ENCODE peak calls at places on chromosomes 16 and 17, in nine cellular contexts. One of them, this sample, is unnamed.

GRCh38 chr17:6815775-6816174 is 15.8 kb downstream of the TEKT1 start:
- DNase-seq in type B pancreatic cell: no peak
- DNase-seq in fibroblast of the aortic adventitia: no peak
- DNase-seq in OCI-LY7: no peak
- DNase-seq in activated CD4-positive, alpha-beta T cell treated with anti-CD3 and anti-CD28 coated beads, Interleukin-2, amount 50 U/mL, for 1 hour: no peak
- DNase-seq in HuH-7.5: no peak
- DNase-seq in cardiac fibroblast: no peak
- DNase-seq in mucosa of descending colon: no peak
- DNase-seq in NCI-H1048: no peak
- DNase-seq in this sample: no peak

GRCh38 chr16:2473425-2473926 is 1.5 kb upstream of the TBC1D24 start:
- DNase-seq in OCI-LY7: peak
- DNase-seq in activated CD4-positive, alpha-beta T cell treated with anti-CD3 and anti-CD28 coated beads, Interleukin-2, amount 50 U/mL, for 1 hour: peak
- DNase-seq in type B pancreatic cell: no peak
- DNase-seq in NCI-H1048: no peak
- DNase-seq in fibroblast of the aortic adventitia: no peak
- DNase-seq in cardiac fibroblast: no peak
- DNase-seq in HuH-7.5: peak
- DNase-seq in mucosa of descending colon: peak
- DNase-seq in this sample: no peak

GRCh38 chr16:24075302-24075701 is 180.8 kb upstream of the CACNG3 start:
- DNase-seq in OCI-LY7: no peak
- DNase-seq in NCI-H1048: no peak
- DNase-seq in fibroblast of the aortic adventitia: no peak
- DNase-seq in activated CD4-positive, alpha-beta T cell treated with anti-CD3 and anti-CD28 coated beads, Interleukin-2, amount 50 U/mL, for 1 hour: no peak
- DNase-seq in mucosa of descending colon: no peak
- DNase-seq in type B pancreatic cell: no peak
- DNase-seq in cardiac fibroblast: no peak
- DNase-seq in HuH-7.5: no peak
- DNase-seq in this sample: no peak

GRCh38 chr16:61421111-61421510 is 615.1 kb downstream of the CDH8 start:
- DNase-seq in type B pancreatic cell: no peak
- DNase-seq in cardiac fibroblast: no peak
- DNase-seq in activated CD4-positive, alpha-beta T cell treated with anti-CD3 and anti-CD28 coated beads, Interleukin-2, amount 50 U/mL, for 1 hour: no peak
- DNase-seq in fibroblast of the aortic adventitia: no peak
- DNase-seq in OCI-LY7: no peak
- DNase-seq in mucosa of descending colon: no peak
- DNase-seq in HuH-7.5: no peak
- DNase-seq in NCI-H1048: no peak
- DNase-seq in this sample: no peak

GRCh38 chr17:79089720-79090502 is 15.3 kb downstream of the ENGASE start:
- DNase-seq in cardiac fibroblast: no peak
- DNase-seq in type B pancreatic cell: no peak
- DNase-seq in activated CD4-positive, alpha-beta T cell treated with anti-CD3 and anti-CD28 coated beads, Interleukin-2, amount 50 U/mL, for 1 hour: no peak
- DNase-seq in NCI-H1048: no peak
- DNase-seq in OCI-LY7: no peak
- DNase-seq in fibroblast of the aortic adventitia: no peak
- DNase-seq in HuH-7.5: no peak
- DNase-seq in mucosa of descending colon: no peak
- DNase-seq in this sample: no peak

GRCh38 chr17:3959295-3959899 is 4.8 kb downstream of the ATP2A3 start:
- DNase-seq in type B pancreatic cell: no peak
- DNase-seq in activated CD4-positive, alpha-beta T cell treated with anti-CD3 and anti-CD28 coated beads, Interleukin-2, amount 50 U/mL, for 1 hour: no peak
- DNase-seq in fibroblast of the aortic adventitia: peak
- DNase-seq in cardiac fibroblast: peak
- DNase-seq in mucosa of descending colon: peak
- DNase-seq in NCI-H1048: no peak
- DNase-seq in HuH-7.5: peak
- DNase-seq in OCI-LY7: no peak
- DNase-seq in this sample: peak

GRCh38 chr17:49299996-49300395 is 62.1 kb downstream of the ZNF652 start:
- DNase-seq in type B pancreatic cell: no peak
- DNase-seq in cardiac fibroblast: no peak
- DNase-seq in HuH-7.5: no peak
- DNase-seq in fibroblast of the aortic adventitia: no peak
- DNase-seq in NCI-H1048: no peak
- DNase-seq in activated CD4-positive, alpha-beta T cell treated with anti-CD3 and anti-CD28 coated beads, Interleukin-2, amount 50 U/mL, for 1 hour: no peak
- DNase-seq in OCI-LY7: no peak
- DNase-seq in mucosa of descending colon: no peak
- DNase-seq in this sample: no peak

GRCh38 chr17:63116967-63117366 is 150.9 kb downstream of the TANC2 start:
- DNase-seq in HuH-7.5: no peak
- DNase-seq in mucosa of descending colon: no peak
- DNase-seq in fibroblast of the aortic adventitia: peak
- DNase-seq in NCI-H1048: no peak
- DNase-seq in cardiac fibroblast: peak
- DNase-seq in activated CD4-positive, alpha-beta T cell treated with anti-CD3 and anti-CD28 coated beads, Interleukin-2, amount 50 U/mL, for 1 hour: no peak
- DNase-seq in OCI-LY7: no peak
- DNase-seq in type B pancreatic cell: no peak
- DNase-seq in this sample: no peak

GRCh38 chr16:84585886-84586285 is 32.0 kb downstream of the COTL1 start:
- DNase-seq in HuH-7.5: no peak
- DNase-seq in cardiac fibroblast: no peak
- DNase-seq in NCI-H1048: no peak
- DNase-seq in OCI-LY7: peak
- DNase-seq in mucosa of descending colon: peak
- DNase-seq in fibroblast of the aortic adventitia: no peak
- DNase-seq in type B pancreatic cell: no peak
- DNase-seq in activated CD4-positive, alpha-beta T cell treated with anti-CD3 and anti-CD28 coated beads, Interleukin-2, amount 50 U/mL, for 1 hour: no peak
- DNase-seq in this sample: no peak

GRCh38 chr17:77019955-77020379 is 120.8 kb upstream of the SEC14L1 start:
- DNase-seq in cardiac fibroblast: no peak
- DNase-seq in fibroblast of the aortic adventitia: peak
- DNase-seq in mucosa of descending colon: no peak
- DNase-seq in NCI-H1048: no peak
- DNase-seq in HuH-7.5: no peak
- DNase-seq in activated CD4-positive, alpha-beta T cell treated with anti-CD3 and anti-CD28 coated beads, Interleukin-2, amount 50 U/mL, for 1 hour: no peak
- DNase-seq in type B pancreatic cell: no peak
- DNase-seq in OCI-LY7: no peak
- DNase-seq in this sample: no peak

GRCh38 chr17:77708049-77708448 is 250.5 kb upstream of the TNRC6C start:
- DNase-seq in NCI-H1048: no peak
- DNase-seq in HuH-7.5: no peak
- DNase-seq in OCI-LY7: no peak
- DNase-seq in type B pancreatic cell: no peak
- DNase-seq in fibroblast of the aortic adventitia: no peak
- DNase-seq in activated CD4-positive, alpha-beta T cell treated with anti-CD3 and anti-CD28 coated beads, Interleukin-2, amount 50 U/mL, for 1 hour: no peak
- DNase-seq in cardiac fibroblast: no peak
- DNase-seq in mucosa of descending colon: no peak
- DNase-seq in this sample: no peak

GRCh38 chr16:35192993-35193392 is 1733.6 kb downstream of the TP53TG3F start:
- DNase-seq in type B pancreatic cell: no peak
- DNase-seq in cardiac fibroblast: no peak
- DNase-seq in NCI-H1048: no peak
- DNase-seq in OCI-LY7: no peak
- DNase-seq in activated CD4-positive, alpha-beta T cell treated with anti-CD3 and anti-CD28 coated beads, Interleukin-2, amount 50 U/mL, for 1 hour: no peak
- DNase-seq in HuH-7.5: no peak
- DNase-seq in mucosa of descending colon: no peak
- DNase-seq in fibroblast of the aortic adventitia: no peak
- DNase-seq in this sample: no peak

GRCh38 chr17:1203111-1203966 is 23.6 kb upstream of the ABR start:
- DNase-seq in type B pancreatic cell: no peak
- DNase-seq in OCI-LY7: peak
- DNase-seq in mucosa of descending colon: peak
- DNase-seq in cardiac fibroblast: peak
- DNase-seq in NCI-H1048: peak
- DNase-seq in HuH-7.5: no peak
- DNase-seq in fibroblast of the aortic adventitia: peak
- DNase-seq in activated CD4-positive, alpha-beta T cell treated with anti-CD3 and anti-CD28 coated beads, Interleukin-2, amount 50 U/mL, for 1 hour: peak
- DNase-seq in this sample: no peak

GRCh38 chr17:42247734-42248133 is 28.5 kb downstream of the STAT5B start:
- DNase-seq in NCI-H1048: no peak
- DNase-seq in type B pancreatic cell: no peak
- DNase-seq in activated CD4-positive, alpha-beta T cell treated with anti-CD3 and anti-CD28 coated beads, Interleukin-2, amount 50 U/mL, for 1 hour: no peak
- DNase-seq in HuH-7.5: no peak
- DNase-seq in cardiac fibroblast: peak
- DNase-seq in OCI-LY7: no peak
- DNase-seq in mucosa of descending colon: no peak
- DNase-seq in fibroblast of the aortic adventitia: peak
- DNase-seq in this sample: no peak

GRCh38 chr17:33664116-33664840 is 371.2 kb upstream of the ASIC2 start:
- DNase-seq in fibroblast of the aortic adventitia: no peak
- DNase-seq in cardiac fibroblast: no peak
- DNase-seq in OCI-LY7: no peak
- DNase-seq in activated CD4-positive, alpha-beta T cell treated with anti-CD3 and anti-CD28 coated beads, Interleukin-2, amount 50 U/mL, for 1 hour: no peak
- DNase-seq in HuH-7.5: no peak
- DNase-seq in mucosa of descending colon: no peak
- DNase-seq in NCI-H1048: no peak
- DNase-seq in type B pancreatic cell: no peak
- DNase-seq in this sample: no peak

GRCh38 chr17:60435244-60436170 is 13.2 kb downstream of the CHCT1 start:
- DNase-seq in HuH-7.5: peak
- DNase-seq in fibroblast of the aortic adventitia: peak
- DNase-seq in type B pancreatic cell: peak
- DNase-seq in mucosa of descending colon: no peak
- DNase-seq in OCI-LY7: peak
- DNase-seq in activated CD4-positive, alpha-beta T cell treated with anti-CD3 and anti-CD28 coated beads, Interleukin-2, amount 50 U/mL, for 1 hour: peak
- DNase-seq in NCI-H1048: peak
- DNase-seq in cardiac fibroblast: peak
- DNase-seq in this sample: peak

GRCh38 chr16:79188115-79188779 is 412.3 kb downstream of the MAF start:
- DNase-seq in cardiac fibroblast: no peak
- DNase-seq in activated CD4-positive, alpha-beta T cell treated with anti-CD3 and anti-CD28 coated beads, Interleukin-2, amount 50 U/mL, for 1 hour: no peak
- DNase-seq in type B pancreatic cell: no peak
- DNase-seq in HuH-7.5: no peak
- DNase-seq in OCI-LY7: no peak
- DNase-seq in NCI-H1048: no peak
- DNase-seq in mucosa of descending colon: no peak
- DNase-seq in fibroblast of the aortic adventitia: no peak
- DNase-seq in this sample: peak

GRCh38 chr16:88531346-88531745 is 38.9 kb upstream of the ZC3H18 start:
- DNase-seq in OCI-LY7: no peak
- DNase-seq in type B pancreatic cell: no peak
- DNase-seq in HuH-7.5: no peak
- DNase-seq in activated CD4-positive, alpha-beta T cell treated with anti-CD3 and anti-CD28 coated beads, Interleukin-2, amount 50 U/mL, for 1 hour: no peak
- DNase-seq in mucosa of descending colon: no peak
- DNase-seq in fibroblast of the aortic adventitia: no peak
- DNase-seq in NCI-H1048: no peak
- DNase-seq in cardiac fibroblast: no peak
- DNase-seq in this sample: no peak

GRCh38 chr17:68511254-68511670 is 968 bp upstream of the PRKAR1A start:
- DNase-seq in HuH-7.5: no peak
- DNase-seq in NCI-H1048: no peak
- DNase-seq in fibroblast of the aortic adventitia: peak
- DNase-seq in type B pancreatic cell: no peak
- DNase-seq in OCI-LY7: no peak
- DNase-seq in mucosa of descending colon: no peak
- DNase-seq in cardiac fibroblast: no peak
- DNase-seq in activated CD4-positive, alpha-beta T cell treated with anti-CD3 and anti-CD28 coated beads, Interleukin-2, amount 50 U/mL, for 1 hour: peak
- DNase-seq in this sample: no peak

GRCh38 chr16:85481206-85481605 is 131.9 kb upstream of the GSE1 start:
- DNase-seq in HuH-7.5: no peak
- DNase-seq in cardiac fibroblast: no peak
- DNase-seq in activated CD4-positive, alpha-beta T cell treated with anti-CD3 and anti-CD28 coated beads, Interleukin-2, amount 50 U/mL, for 1 hour: no peak
- DNase-seq in NCI-H1048: no peak
- DNase-seq in mucosa of descending colon: no peak
- DNase-seq in OCI-LY7: no peak
- DNase-seq in type B pancreatic cell: no peak
- DNase-seq in fibroblast of the aortic adventitia: no peak
- DNase-seq in this sample: no peak

GRCh38 chr16:21326459-21326858 is 48.4 kb upstream of the CRYM start:
- DNase-seq in NCI-H1048: no peak
- DNase-seq in fibroblast of the aortic adventitia: no peak
- DNase-seq in mucosa of descending colon: no peak
- DNase-seq in cardiac fibroblast: no peak
- DNase-seq in type B pancreatic cell: no peak
- DNase-seq in OCI-LY7: no peak
- DNase-seq in HuH-7.5: no peak
- DNase-seq in activated CD4-positive, alpha-beta T cell treated with anti-CD3 and anti-CD28 coated beads, Interleukin-2, amount 50 U/mL, for 1 hour: no peak
- DNase-seq in this sample: no peak

GRCh38 chr16:4371481-4372314 is at the start of gene VASN:
- DNase-seq in type B pancreatic cell: peak
- DNase-seq in OCI-LY7: peak
- DNase-seq in cardiac fibroblast: peak
- DNase-seq in HuH-7.5: peak
- DNase-seq in fibroblast of the aortic adventitia: peak
- DNase-seq in activated CD4-positive, alpha-beta T cell treated with anti-CD3 and anti-CD28 coated beads, Interleukin-2, amount 50 U/mL, for 1 hour: peak
- DNase-seq in NCI-H1048: no peak
- DNase-seq in mucosa of descending colon: peak
- DNase-seq in this sample: no peak

GRCh38 chr16:16019488-16019887 is 70.1 kb downstream of the ABCC1 start:
- DNase-seq in fibroblast of the aortic adventitia: peak
- DNase-seq in cardiac fibroblast: peak
- DNase-seq in HuH-7.5: no peak
- DNase-seq in OCI-LY7: no peak
- DNase-seq in NCI-H1048: no peak
- DNase-seq in mucosa of descending colon: no peak
- DNase-seq in activated CD4-positive, alpha-beta T cell treated with anti-CD3 and anti-CD28 coated beads, Interleukin-2, amount 50 U/mL, for 1 hour: no peak
- DNase-seq in type B pancreatic cell: no peak
- DNase-seq in this sample: no peak

GRCh38 chr17:38672788-38673713 is 1.7 kb downstream of the EPOP start:
- DNase-seq in mucosa of descending colon: no peak
- DNase-seq in OCI-LY7: no peak
- DNase-seq in activated CD4-positive, alpha-beta T cell treated with anti-CD3 and anti-CD28 coated beads, Interleukin-2, amount 50 U/mL, for 1 hour: no peak
- DNase-seq in cardiac fibroblast: no peak
- DNase-seq in type B pancreatic cell: no peak
- DNase-seq in fibroblast of the aortic adventitia: no peak
- DNase-seq in HuH-7.5: no peak
- DNase-seq in NCI-H1048: no peak
- DNase-seq in this sample: no peak

GRCh38 chr17:4877089-4877488 is 22.2 kb upstream of the C17orf107 start:
- DNase-seq in fibroblast of the aortic adventitia: peak
- DNase-seq in activated CD4-positive, alpha-beta T cell treated with anti-CD3 and anti-CD28 coated beads, Interleukin-2, amount 50 U/mL, for 1 hour: no peak
- DNase-seq in type B pancreatic cell: no peak
- DNase-seq in NCI-H1048: no peak
- DNase-seq in mucosa of descending colon: no peak
- DNase-seq in cardiac fibroblast: no peak
- DNase-seq in HuH-7.5: no peak
- DNase-seq in OCI-LY7: no peak
- DNase-seq in this sample: no peak

GRCh38 chr17:65698381-65699061 is 137.1 kb upstream of the AXIN2 start:
- DNase-seq in OCI-LY7: no peak
- DNase-seq in HuH-7.5: no peak
- DNase-seq in cardiac fibroblast: peak
- DNase-seq in activated CD4-positive, alpha-beta T cell treated with anti-CD3 and anti-CD28 coated beads, Interleukin-2, amount 50 U/mL, for 1 hour: no peak
- DNase-seq in mucosa of descending colon: no peak
- DNase-seq in type B pancreatic cell: no peak
- DNase-seq in fibroblast of the aortic adventitia: peak
- DNase-seq in NCI-H1048: no peak
- DNase-seq in this sample: no peak

GRCh38 chr17:50375858-50376538 is 3.0 kb downstream of the EME1 start:
- DNase-seq in OCI-LY7: no peak
- DNase-seq in mucosa of descending colon: no peak
- DNase-seq in HuH-7.5: no peak
- DNase-seq in activated CD4-positive, alpha-beta T cell treated with anti-CD3 and anti-CD28 coated beads, Interleukin-2, amount 50 U/mL, for 1 hour: no peak
- DNase-seq in NCI-H1048: no peak
- DNase-seq in cardiac fibroblast: no peak
- DNase-seq in type B pancreatic cell: no peak
- DNase-seq in fibroblast of the aortic adventitia: no peak
- DNase-seq in this sample: peak

GRCh38 chr16:3575491-3575890 is 1.7 kb downstream of the NLRC3 start:
- DNase-seq in fibroblast of the aortic adventitia: no peak
- DNase-seq in cardiac fibroblast: no peak
- DNase-seq in mucosa of descending colon: no peak
- DNase-seq in type B pancreatic cell: no peak
- DNase-seq in NCI-H1048: no peak
- DNase-seq in HuH-7.5: no peak
- DNase-seq in activated CD4-positive, alpha-beta T cell treated with anti-CD3 and anti-CD28 coated beads, Interleukin-2, amount 50 U/mL, for 1 hour: no peak
- DNase-seq in OCI-LY7: no peak
- DNase-seq in this sample: no peak

GRCh38 chr17:76444518-76445311 is 8.2 kb downstream of the UBE2O start:
- DNase-seq in type B pancreatic cell: no peak
- DNase-seq in HuH-7.5: no peak
- DNase-seq in cardiac fibroblast: peak
- DNase-seq in OCI-LY7: no peak
- DNase-seq in NCI-H1048: no peak
- DNase-seq in activated CD4-positive, alpha-beta T cell treated with anti-CD3 and anti-CD28 coated beads, Interleukin-2, amount 50 U/mL, for 1 hour: no peak
- DNase-seq in fibroblast of the aortic adventitia: peak
- DNase-seq in mucosa of descending colon: no peak
- DNase-seq in this sample: no peak

GRCh38 chr17:63358111-63358839 is 87.8 kb downstream of the CYB561 start:
- DNase-seq in HuH-7.5: no peak
- DNase-seq in mucosa of descending colon: no peak
- DNase-seq in NCI-H1048: no peak
- DNase-seq in cardiac fibroblast: peak
- DNase-seq in activated CD4-positive, alpha-beta T cell treated with anti-CD3 and anti-CD28 coated beads, Interleukin-2, amount 50 U/mL, for 1 hour: no peak
- DNase-seq in OCI-LY7: no peak
- DNase-seq in fibroblast of the aortic adventitia: peak
- DNase-seq in type B pancreatic cell: no peak
- DNase-seq in this sample: no peak

GRCh38 chr16:66891360-66891759 is 11.0 kb downstream of the PDP2 start:
- DNase-seq in mucosa of descending colon: no peak
- DNase-seq in activated CD4-positive, alpha-beta T cell treated with anti-CD3 and anti-CD28 coated beads, Interleukin-2, amount 50 U/mL, for 1 hour: no peak
- DNase-seq in cardiac fibroblast: no peak
- DNase-seq in type B pancreatic cell: no peak
- DNase-seq in fibroblast of the aortic adventitia: no peak
- DNase-seq in NCI-H1048: no peak
- DNase-seq in HuH-7.5: no peak
- DNase-seq in OCI-LY7: no peak
- DNase-seq in this sample: no peak